ENCODE peak calls at places on chromosomes 5 and 9, in five cellular contexts. Z is stimulated activated effector memory CD8-positive, alpha-beta T cell treated with anti-CD3 and anti-CD28 coated beads, Interleukin-12 subunit alpha, Interleukin-12 subunit beta, amount 100 ng/mL, for 72 hours; E is GM23338; O is nucleus accumbens; Q is smooth muscle cell of the brain vasculature. A is an unnamed sample.

GRCh38 chr9:19171271-19171670 is 44.0 kb upstream of the PLIN2 start:
- DNase-seq in E (no peak), O (no peak), Q (no peak), Z (no peak), A (no peak)

GRCh38 chr5:82331557-82331956 is 53.4 kb upstream of the RPS23 start:
- DNase-seq in O (no peak), Q (no peak), Z (no peak), E (peak), A (no peak)

GRCh38 chr9:92931606-92932005 is 15.7 kb upstream of the FGD3 start:
- DNase-seq in O (no peak), E (no peak), Q (no peak), Z (no peak), A (no peak)

GRCh38 chr5:17132444-17133083 is 84.9 kb upstream of the BASP1 start:
- DNase-seq in Q (no peak), E (peak), Z (no peak), O (no peak), A (no peak)

GRCh38 chr5:53645078-53645477 is 84.6 kb downstream of the NDUFS4 start:
- DNase-seq in E (no peak), O (no peak), Q (no peak), Z (no peak), A (no peak)

GRCh38 chr9:92988215-92988731 is 41.0 kb downstream of the FGD3 start:
- DNase-seq in O (no peak), E (no peak), Z (no peak), Q (no peak), A (no peak)

GRCh38 chr5:130896636-130897035 is 268.4 kb downstream of the HINT1 start:
- DNase-seq in E (no peak), O (no peak), Q (no peak), Z (no peak), A (no peak)

GRCh38 chr5:144126707-144127106 is 43.8 kb downstream of the YIPF5 start:
- DNase-seq in Q (no peak), O (no peak), Z (no peak), E (no peak), A (no peak)

GRCh38 chr5:52709171-52709925 is 78.4 kb upstream of the ITGA1 start:
- DNase-seq in E (no peak), O (no peak), Q (peak), Z (peak), A (no peak)

GRCh38 chr9:99606955-99607354 is 214.7 kb upstream of the NR4A3 start:
- DNase-seq in Q (no peak), O (no peak), Z (no peak), E (no peak), A (no peak)

GRCh38 chr5:38023353-38023752 is 183.5 kb upstream of the GDNF start:
- DNase-seq in E (no peak), Q (no peak), O (no peak), Z (no peak), A (no peak)

A was measured in activated B cell treated with CpG ODN at 0.5 μM for 24 hours.